ENCODE peak calls at places on chromosomes 1 and 21, in four cellular contexts. E is AG04450, P is tibial nerve, A is hepatocyte. F is an unnamed sample.

GRCh38 chr1:32239790-32240139 is 7.3 kb upstream of the FAM167B start:
- DNase-seq in A (no peak), P (no peak), E (no peak), F (no peak)

GRCh38 chr1:110068646-110069301 is 1.7 kb downstream of the ALX3 start:
- DNase-seq in P (no peak), E (no peak), A (no peak), F (no peak)

GRCh38 chr1:23643668-23644554 is 47.7 kb upstream of the RPL11 start:
- DNase-seq in A (no peak), E (no peak), P (no peak), F (no peak)

GRCh38 chr1:98355656-98356384 is 305.7 kb upstream of the SNX7 start:
- DNase-seq in A (peak; percentile 5), P (no peak), E (no peak), F (no peak)

GRCh38 chr21:37665230-37666024 is 250.8 kb downstream of the KCNJ6 start:
- DNase-seq in P (no peak), A (no peak), E (no peak), F (no peak)

GRCh38 chr1:93880731-93881130 is 1.7 kb upstream of the DNTTIP2 start:
- DNase-seq in A (no peak), P (no peak), E (no peak), F (no peak)

GRCh38 chr1:159835366-159835765 is 8.7 kb downstream of the SLAMF8 start:
- DNase-seq in E (no peak), P (no peak), A (no peak), F (no peak)

GRCh38 chr1:29136463-29136915 is 12.8 kb upstream of the TMEM200B start:
- DNase-seq in P (no peak), E (no peak), A (no peak), F (no peak)

GRCh38 chr21:22438428-22439086 is 1440.3 kb downstream of the NCAM2 start:
- DNase-seq in E (no peak), A (no peak), P (no peak), F (no peak)

GRCh38 chr1:21863981-21864380 is 51.9 kb downstream of the LDLRAD2 start:
- DNase-seq in E (no peak), P (no peak), A (no peak), F (no peak)

DNA sequence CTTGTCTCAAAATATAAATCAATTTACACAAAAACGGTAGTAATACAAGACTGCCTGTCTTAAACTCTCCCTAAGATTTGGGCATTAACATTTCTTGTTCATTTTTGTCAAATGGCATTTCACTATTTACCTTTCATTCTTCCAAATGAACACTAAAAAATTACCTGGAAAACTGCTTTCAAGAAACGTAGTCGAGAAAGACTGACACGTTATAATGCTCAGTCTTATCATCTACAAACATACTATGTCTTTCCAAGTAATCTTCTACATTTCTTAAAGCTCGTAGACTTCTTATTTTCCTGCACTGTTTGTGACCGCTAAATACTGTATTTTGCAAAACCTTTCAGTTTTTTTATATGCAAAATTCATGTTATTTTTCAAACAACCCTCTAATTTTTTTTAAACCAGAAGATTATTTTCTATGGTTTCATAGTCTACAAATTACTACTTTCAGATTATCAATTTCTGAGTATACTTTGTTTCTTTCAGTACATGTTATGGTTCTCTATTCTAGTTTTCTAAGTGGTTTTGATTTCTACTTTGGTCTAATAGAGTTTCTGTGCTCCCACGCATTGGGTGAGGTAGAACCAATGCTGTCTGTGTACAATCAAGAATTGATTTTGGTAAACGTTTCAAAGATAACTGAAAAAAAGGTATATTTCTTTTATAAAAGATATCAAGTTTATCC is 336.4 kb downstream of the SMYD3 start:
- DNase-seq in E (no peak), P (no peak), A (no peak), F (no peak)
- H3K27ac ChIP-seq in E (no peak overlapping the region), P (no peak overlapping the region), A (no peak overlapping the region), F (no peak overlapping the region)

DNA sequence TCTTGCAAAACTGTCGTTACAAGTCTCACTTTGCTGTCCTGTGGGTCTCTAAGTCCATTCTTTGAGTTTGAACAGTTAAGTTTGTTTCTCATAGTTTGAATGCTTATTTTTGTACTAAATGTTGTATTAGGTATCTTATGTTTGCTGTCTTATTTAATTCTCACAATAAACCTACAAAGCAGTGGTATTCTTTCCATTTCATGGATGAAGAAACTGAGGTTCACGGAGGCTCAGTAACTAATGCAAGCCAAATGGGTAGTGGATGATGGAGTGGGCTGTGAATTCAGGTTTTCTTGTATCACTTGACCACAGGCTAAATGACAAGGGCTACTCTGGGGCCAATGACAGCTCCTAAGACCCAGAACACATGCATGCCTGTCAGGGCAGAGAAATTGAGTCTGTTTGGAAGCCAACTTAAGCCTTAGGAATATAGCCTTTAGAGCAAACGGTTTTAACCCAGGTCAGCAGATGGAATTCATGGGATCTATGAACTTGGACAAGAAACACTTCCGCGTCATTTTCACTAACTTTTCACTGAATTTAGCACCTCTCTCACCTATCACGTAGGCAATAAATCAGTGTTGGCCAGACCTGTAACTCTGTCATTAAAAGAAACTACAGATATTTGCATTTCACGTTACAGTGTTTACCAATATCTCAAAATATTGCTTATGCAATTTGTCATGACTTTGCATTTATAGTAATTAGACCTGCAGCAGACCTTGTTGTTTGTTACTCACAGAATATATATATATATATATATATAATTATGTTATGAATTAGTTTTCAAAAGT is 67.1 kb upstream of the TLR5 start:
- DNase-seq in E (no peak), A (no peak), P (no peak), F (no peak)
- TF ChIP-seq CTCF in E (no peak), A (no peak), P (no peak), F (no peak)

GRCh38 chr1:161215079-161215478 is at the start of gene FCER1G:
- DNase-seq in P (no peak), A (no peak), E (no peak), F (no peak)
- H3K27ac ChIP-seq in P (peak within 1 kb of the TSS; percentile 5), A (peak within 1 kb of the TSS; percentile 46), E (no peak within 1 kb of the TSS), F (no peak within 1 kb of the TSS)

GRCh38 chr1:35443768-35444518 is 113.3 kb downstream of the KIAA0319L start:
- DNase-seq in P (no peak), A (no peak), E (no peak), F (no peak)
- TF ChIP-seq CTCF in P (no peak), A (peak; percentile 24), E (peak; percentile 29), F (no peak)